ENCODE peak calls at places on chromosomes 5 and 9, in ten cellular contexts. One of them, this sample, is unnamed.
A peak's percentile ranks its signal among the peaks of the same experiment; 100 is the strongest.

GRCh38 chr9:126667190-126668055 is 53.7 kb downstream of the LMX1B start:
- DNase-seq in prostate gland: no peak
- DNase-seq in AG04450: no peak
- DNase-seq in fibroblast of lung: no peak
- DNase-seq in GM13977: no peak
- DNase-seq in activated B cell treated with CpG ODN at 0.5 μM for 24 hours: no peak
- DNase-seq in CD4-positive, alpha-beta T cell: no peak
- DNase-seq in GM12878: no peak
- DNase-seq in astrocyte of the spinal cord: no peak
- DNase-seq in breast epithelium: no peak
- DNase-seq in this sample: no peak

GRCh38 chr9:113350338-113350672 is 964 bp downstream of the BSPRY start:
- DNase-seq in astrocyte of the spinal cord: no peak
- DNase-seq in prostate gland: no peak
- DNase-seq in fibroblast of lung: no peak
- DNase-seq in AG04450: no peak
- DNase-seq in activated B cell treated with CpG ODN at 0.5 μM for 24 hours: no peak
- DNase-seq in CD4-positive, alpha-beta T cell: no peak
- DNase-seq in breast epithelium: no peak
- DNase-seq in GM13977: peak; percentile 39
- DNase-seq in GM12878: no peak
- DNase-seq in this sample: peak; percentile 36

GRCh38 chr5:96936431-96937221 is 746 bp downstream of the LNPEP start:
- DNase-seq in GM13977: peak; percentile 48
- DNase-seq in breast epithelium: peak; percentile 24
- DNase-seq in prostate gland: peak; percentile 27
- DNase-seq in CD4-positive, alpha-beta T cell: peak; percentile 29
- DNase-seq in AG04450: no peak
- DNase-seq in fibroblast of lung: peak; percentile 28
- DNase-seq in astrocyte of the spinal cord: peak; percentile 48
- DNase-seq in GM12878: no peak
- DNase-seq in activated B cell treated with CpG ODN at 0.5 μM for 24 hours: peak; percentile 41
- DNase-seq in this sample: peak; percentile 85

GRCh38 chr5:87121315-87122170 is 146.1 kb upstream of the RASA1 start:
- DNase-seq in GM12878: peak; percentile 75
- DNase-seq in astrocyte of the spinal cord: peak; percentile 94
- DNase-seq in GM13977: peak; percentile 31
- DNase-seq in breast epithelium: peak; percentile 41
- DNase-seq in prostate gland: no peak
- DNase-seq in fibroblast of lung: peak; percentile 87
- DNase-seq in activated B cell treated with CpG ODN at 0.5 μM for 24 hours: no peak
- DNase-seq in CD4-positive, alpha-beta T cell: peak; percentile 14
- DNase-seq in AG04450: peak; percentile 66
- DNase-seq in this sample: peak; percentile 66

GRCh38 chr5:98813755-98814154 is 40.3 kb downstream of the RGMB start:
- DNase-seq in AG04450: no peak
- DNase-seq in GM12878: no peak
- DNase-seq in astrocyte of the spinal cord: no peak
- DNase-seq in fibroblast of lung: no peak
- DNase-seq in activated B cell treated with CpG ODN at 0.5 μM for 24 hours: no peak
- DNase-seq in CD4-positive, alpha-beta T cell: no peak
- DNase-seq in prostate gland: no peak
- DNase-seq in breast epithelium: no peak
- DNase-seq in GM13977: peak; percentile 32
- DNase-seq in this sample: no peak

GRCh38 chr5:170522211-170523128 is 18.6 kb downstream of the KCNIP1 start:
- DNase-seq in breast epithelium: peak; percentile 79
- DNase-seq in CD4-positive, alpha-beta T cell: no peak
- DNase-seq in AG04450: no peak
- DNase-seq in activated B cell treated with CpG ODN at 0.5 μM for 24 hours: no peak
- DNase-seq in astrocyte of the spinal cord: peak; percentile 75
- DNase-seq in GM12878: no peak
- DNase-seq in fibroblast of lung: no peak
- DNase-seq in prostate gland: peak; percentile 85
- DNase-seq in GM13977: no peak
- DNase-seq in this sample: no peak

GRCh38 chr5:146765089-146765832 is 113.3 kb downstream of the PPP2R2B start:
- DNase-seq in CD4-positive, alpha-beta T cell: no peak
- DNase-seq in breast epithelium: no peak
- DNase-seq in GM13977: no peak
- DNase-seq in GM12878: no peak
- DNase-seq in activated B cell treated with CpG ODN at 0.5 μM for 24 hours: no peak
- DNase-seq in prostate gland: no peak
- DNase-seq in AG04450: no peak
- DNase-seq in fibroblast of lung: no peak
- DNase-seq in astrocyte of the spinal cord: no peak
- DNase-seq in this sample: peak; percentile 7

GRCh38 chr9:35952526-35953191 is 5.3 kb downstream of the OR2S2 start:
- DNase-seq in fibroblast of lung: no peak
- DNase-seq in breast epithelium: no peak
- DNase-seq in activated B cell treated with CpG ODN at 0.5 μM for 24 hours: no peak
- DNase-seq in astrocyte of the spinal cord: no peak
- DNase-seq in GM13977: no peak
- DNase-seq in prostate gland: no peak
- DNase-seq in AG04450: no peak
- DNase-seq in CD4-positive, alpha-beta T cell: no peak
- DNase-seq in GM12878: no peak
- DNase-seq in this sample: no peak

GRCh38 chr5:128825826-128826225 is 139.5 kb upstream of the SLC27A6 start:
- DNase-seq in GM13977: no peak
- DNase-seq in fibroblast of lung: peak; percentile 68
- DNase-seq in breast epithelium: no peak
- DNase-seq in astrocyte of the spinal cord: peak; percentile 56
- DNase-seq in AG04450: no peak
- DNase-seq in prostate gland: no peak
- DNase-seq in activated B cell treated with CpG ODN at 0.5 μM for 24 hours: no peak
- DNase-seq in CD4-positive, alpha-beta T cell: no peak
- DNase-seq in GM12878: no peak
- DNase-seq in this sample: no peak

GRCh38 chr5:96502247-96502646 is 69.2 kb upstream of the PCSK1 start:
- DNase-seq in breast epithelium: no peak
- DNase-seq in astrocyte of the spinal cord: no peak
- DNase-seq in AG04450: no peak
- DNase-seq in prostate gland: no peak
- DNase-seq in fibroblast of lung: no peak
- DNase-seq in CD4-positive, alpha-beta T cell: no peak
- DNase-seq in activated B cell treated with CpG ODN at 0.5 μM for 24 hours: no peak
- DNase-seq in GM13977: no peak
- DNase-seq in GM12878: no peak
- DNase-seq in this sample: no peak

GRCh38 chr5:67401166-67401565 is 204.6 kb upstream of the CD180 start:
- DNase-seq in astrocyte of the spinal cord: no peak
- DNase-seq in activated B cell treated with CpG ODN at 0.5 μM for 24 hours: no peak
- DNase-seq in breast epithelium: no peak
- DNase-seq in GM12878: no peak
- DNase-seq in AG04450: no peak
- DNase-seq in fibroblast of lung: no peak
- DNase-seq in GM13977: no peak
- DNase-seq in CD4-positive, alpha-beta T cell: no peak
- DNase-seq in prostate gland: no peak
- DNase-seq in this sample: no peak

GRCh38 chr9:69385474-69386091 is 60.6 kb downstream of the ENTREP1 start:
- DNase-seq in CD4-positive, alpha-beta T cell: no peak
- DNase-seq in astrocyte of the spinal cord: no peak
- DNase-seq in breast epithelium: no peak
- DNase-seq in fibroblast of lung: no peak
- DNase-seq in GM13977: no peak
- DNase-seq in AG04450: no peak
- DNase-seq in prostate gland: peak; percentile 78
- DNase-seq in activated B cell treated with CpG ODN at 0.5 μM for 24 hours: no peak
- DNase-seq in GM12878: no peak
- DNase-seq in this sample: no peak

GRCh38 chr9:114056527-114056926 is 21.6 kb downstream of the AMBP start:
- DNase-seq in astrocyte of the spinal cord: no peak
- DNase-seq in activated B cell treated with CpG ODN at 0.5 μM for 24 hours: no peak
- DNase-seq in breast epithelium: no peak
- DNase-seq in AG04450: no peak
- DNase-seq in GM12878: no peak
- DNase-seq in fibroblast of lung: no peak
- DNase-seq in GM13977: no peak
- DNase-seq in CD4-positive, alpha-beta T cell: no peak
- DNase-seq in prostate gland: no peak
- DNase-seq in this sample: no peak

GRCh38 chr5:147072591-147072990 is 162.2 kb upstream of the STK32A start:
- DNase-seq in astrocyte of the spinal cord: no peak
- DNase-seq in AG04450: no peak
- DNase-seq in prostate gland: no peak
- DNase-seq in breast epithelium: no peak
- DNase-seq in GM12878: no peak
- DNase-seq in fibroblast of lung: no peak
- DNase-seq in GM13977: no peak
- DNase-seq in activated B cell treated with CpG ODN at 0.5 μM for 24 hours: no peak
- DNase-seq in CD4-positive, alpha-beta T cell: no peak
- DNase-seq in this sample: no peak

GRCh38 chr5:149205625-149206523 is 64.6 kb downstream of the ABLIM3 start:
- DNase-seq in AG04450: peak; percentile 72
- DNase-seq in fibroblast of lung: peak; percentile 99
- DNase-seq in GM12878: no peak
- DNase-seq in CD4-positive, alpha-beta T cell: no peak
- DNase-seq in astrocyte of the spinal cord: peak; percentile 78
- DNase-seq in prostate gland: no peak
- DNase-seq in activated B cell treated with CpG ODN at 0.5 μM for 24 hours: no peak
- DNase-seq in GM13977: no peak
- DNase-seq in breast epithelium: no peak
- DNase-seq in this sample: no peak

GRCh38 chr9:72718503-72718902 is 197.1 kb downstream of the TMC1 start:
- DNase-seq in fibroblast of lung: no peak
- DNase-seq in GM12878: no peak
- DNase-seq in AG04450: no peak
- DNase-seq in GM13977: no peak
- DNase-seq in prostate gland: no peak
- DNase-seq in breast epithelium: no peak
- DNase-seq in CD4-positive, alpha-beta T cell: no peak
- DNase-seq in astrocyte of the spinal cord: no peak
- DNase-seq in activated B cell treated with CpG ODN at 0.5 μM for 24 hours: no peak
- DNase-seq in this sample: peak; percentile 9
- TF ChIP-seq CTCF in fibroblast of lung: no peak
- TF ChIP-seq CTCF in GM12878: peak; percentile 7
- TF ChIP-seq CTCF in AG04450: no peak
- TF ChIP-seq CTCF in GM13977: peak; percentile 21
- TF ChIP-seq CTCF in prostate gland: no peak
- TF ChIP-seq CTCF in breast epithelium: no peak
- TF ChIP-seq CTCF in CD4-positive, alpha-beta T cell: no peak
- TF ChIP-seq CTCF in astrocyte of the spinal cord: no peak
- TF ChIP-seq CTCF in activated B cell treated with CpG ODN at 0.5 μM for 24 hours: no peak
- TF ChIP-seq CTCF in this sample: no peak

DNA sequence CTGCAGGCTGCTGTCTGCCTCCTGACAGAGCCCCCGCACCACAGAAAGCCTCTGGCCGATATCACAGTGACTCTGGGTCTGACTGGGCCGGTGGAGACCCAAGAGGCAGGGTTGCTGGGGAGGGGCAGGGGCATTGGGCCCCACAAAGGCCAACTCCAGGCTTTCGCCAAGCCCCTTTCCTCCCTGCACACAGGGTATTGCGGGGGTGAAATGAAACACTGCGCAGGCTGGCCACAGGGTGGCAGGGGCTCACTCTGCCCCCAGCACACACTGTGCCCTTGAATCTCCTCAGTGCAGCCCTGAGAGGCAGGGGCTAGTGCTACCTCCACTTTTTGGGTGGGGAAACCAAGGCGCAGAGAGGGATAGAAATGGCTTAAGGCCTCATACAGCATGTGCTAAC is 44.6 kb downstream of the BARX1 start:
- DNase-seq in GM12878: no peak
- DNase-seq in activated B cell treated with CpG ODN at 0.5 μM for 24 hours: no peak
- DNase-seq in GM13977: no peak
- DNase-seq in AG04450: no peak
- DNase-seq in astrocyte of the spinal cord: no peak
- DNase-seq in CD4-positive, alpha-beta T cell: no peak
- DNase-seq in fibroblast of lung: no peak
- DNase-seq in breast epithelium: no peak
- DNase-seq in prostate gland: no peak
- DNase-seq in this sample: no peak
- TF ChIP-seq CTCF in GM12878: no peak
- TF ChIP-seq CTCF in activated B cell treated with CpG ODN at 0.5 μM for 24 hours: no peak
- TF ChIP-seq CTCF in GM13977: no peak
- TF ChIP-seq CTCF in AG04450: no peak
- TF ChIP-seq CTCF in astrocyte of the spinal cord: no peak
- TF ChIP-seq CTCF in CD4-positive, alpha-beta T cell: no peak
- TF ChIP-seq CTCF in fibroblast of lung: no peak
- TF ChIP-seq CTCF in breast epithelium: no peak
- TF ChIP-seq CTCF in prostate gland: no peak
- TF ChIP-seq CTCF in this sample: no peak

GRCh38 chr9:36996677-36997076 is 37.4 kb downstream of the PAX5 start:
- DNase-seq in breast epithelium: no peak
- DNase-seq in astrocyte of the spinal cord: no peak
- DNase-seq in GM12878: no peak
- DNase-seq in prostate gland: no peak
- DNase-seq in fibroblast of lung: no peak
- DNase-seq in activated B cell treated with CpG ODN at 0.5 μM for 24 hours: no peak
- DNase-seq in AG04450: no peak
- DNase-seq in CD4-positive, alpha-beta T cell: no peak
- DNase-seq in GM13977: no peak
- DNase-seq in this sample: no peak

GRCh38 chr9:36997414-36997813 is 36.7 kb downstream of the PAX5 start:
- DNase-seq in GM13977: no peak
- DNase-seq in activated B cell treated with CpG ODN at 0.5 μM for 24 hours: no peak
- DNase-seq in astrocyte of the spinal cord: no peak
- DNase-seq in prostate gland: no peak
- DNase-seq in fibroblast of lung: no peak
- DNase-seq in GM12878: no peak
- DNase-seq in CD4-positive, alpha-beta T cell: no peak
- DNase-seq in AG04450: no peak
- DNase-seq in breast epithelium: no peak
- DNase-seq in this sample: no peak

GRCh38 chr9:36992501-36993316 is 41.4 kb downstream of the PAX5 start:
- DNase-seq in breast epithelium: no peak
- DNase-seq in AG04450: no peak
- DNase-seq in fibroblast of lung: no peak
- DNase-seq in CD4-positive, alpha-beta T cell: no peak
- DNase-seq in GM13977: no peak
- DNase-seq in activated B cell treated with CpG ODN at 0.5 μM for 24 hours: no peak
- DNase-seq in astrocyte of the spinal cord: no peak
- DNase-seq in GM12878: no peak
- DNase-seq in prostate gland: no peak
- DNase-seq in this sample: no peak

GRCh38 chr9:36993933-36994764 is 39.9 kb downstream of the PAX5 start:
- DNase-seq in AG04450: no peak
- DNase-seq in GM13977: peak; percentile 80
- DNase-seq in GM12878: peak; percentile 86
- DNase-seq in prostate gland: no peak
- DNase-seq in fibroblast of lung: no peak
- DNase-seq in breast epithelium: no peak
- DNase-seq in activated B cell treated with CpG ODN at 0.5 μM for 24 hours: peak; percentile 84
- DNase-seq in CD4-positive, alpha-beta T cell: no peak
- DNase-seq in astrocyte of the spinal cord: no peak
- DNase-seq in this sample: no peak

GRCh38 chr9:36995927-36996471 is 38.1 kb downstream of the PAX5 start:
- DNase-seq in fibroblast of lung: peak; percentile 44
- DNase-seq in GM13977: peak; percentile 73
- DNase-seq in AG04450: peak; percentile 15
- DNase-seq in CD4-positive, alpha-beta T cell: peak; percentile 31
- DNase-seq in breast epithelium: no peak
- DNase-seq in prostate gland: peak; percentile 45
- DNase-seq in activated B cell treated with CpG ODN at 0.5 μM for 24 hours: peak; percentile 56
- DNase-seq in astrocyte of the spinal cord: peak; percentile 53
- DNase-seq in GM12878: no peak
- DNase-seq in this sample: peak; percentile 71
- TF ChIP-seq CTCF in fibroblast of lung: peak; percentile 69
- TF ChIP-seq CTCF in GM13977: peak; percentile 86
- TF ChIP-seq CTCF in AG04450: peak; percentile 80
- TF ChIP-seq CTCF in CD4-positive, alpha-beta T cell: peak; percentile 63
- TF ChIP-seq CTCF in breast epithelium: no peak
- TF ChIP-seq CTCF in prostate gland: peak; percentile 53
- TF ChIP-seq CTCF in activated B cell treated with CpG ODN at 0.5 μM for 24 hours: no peak
- TF ChIP-seq CTCF in astrocyte of the spinal cord: peak; percentile 73
- TF ChIP-seq CTCF in GM12878: peak; percentile 86
- TF ChIP-seq CTCF in this sample: peak; percentile 65

GRCh38 chr9:136451221-136451877 is 11.7 kb upstream of the INPP5E start:
- DNase-seq in AG04450: no peak
- DNase-seq in CD4-positive, alpha-beta T cell: no peak
- DNase-seq in breast epithelium: no peak
- DNase-seq in GM13977: no peak
- DNase-seq in fibroblast of lung: no peak
- DNase-seq in prostate gland: no peak
- DNase-seq in GM12878: no peak
- DNase-seq in activated B cell treated with CpG ODN at 0.5 μM for 24 hours: no peak
- DNase-seq in astrocyte of the spinal cord: no peak
- DNase-seq in this sample: no peak
- TF ChIP-seq CTCF in AG04450: no peak
- TF ChIP-seq CTCF in CD4-positive, alpha-beta T cell: no peak
- TF ChIP-seq CTCF in breast epithelium: no peak
- TF ChIP-seq CTCF in GM13977: no peak
- TF ChIP-seq CTCF in fibroblast of lung: no peak
- TF ChIP-seq CTCF in prostate gland: no peak
- TF ChIP-seq CTCF in GM12878: no peak
- TF ChIP-seq CTCF in activated B cell treated with CpG ODN at 0.5 μM for 24 hours: no peak
- TF ChIP-seq CTCF in astrocyte of the spinal cord: peak; percentile 3
- TF ChIP-seq CTCF in this sample: no peak